ENCODE peak calls at places on chromosomes 11 and 22, in ten cellular contexts. One of them, this sample, is unnamed.

GRCh38 chr11:47453365-47453764 is 4.4 kb upstream of the RAPSN start:
- DNase-seq in naive thymus-derived CD4-positive, alpha-beta T cell: no peak
- DNase-seq in psoas muscle: peak; percentile 25
- DNase-seq in tibial nerve: no peak
- DNase-seq in OCI-LY7: peak; percentile 11
- DNase-seq in IMR-90: no peak
- DNase-seq in RWPE1: no peak
- DNase-seq in CD8-positive, alpha-beta memory T cell: no peak
- DNase-seq in fibroblast of lung: no peak
- DNase-seq in breast epithelium: no peak
- DNase-seq in this sample: no peak

GRCh38 chr22:30564045-30564765 is 10.3 kb downstream of the GAL3ST1 start:
- DNase-seq in CD8-positive, alpha-beta memory T cell: no peak
- DNase-seq in IMR-90: no peak
- DNase-seq in fibroblast of lung: no peak
- DNase-seq in naive thymus-derived CD4-positive, alpha-beta T cell: no peak
- DNase-seq in breast epithelium: no peak
- DNase-seq in OCI-LY7: no peak
- DNase-seq in tibial nerve: no peak
- DNase-seq in RWPE1: no peak
- DNase-seq in psoas muscle: no peak
- DNase-seq in this sample: no peak

GRCh38 chr11:119694334-119694733 is 34.7 kb downstream of the NECTIN1 start:
- DNase-seq in tibial nerve: no peak
- DNase-seq in IMR-90: no peak
- DNase-seq in breast epithelium: no peak
- DNase-seq in fibroblast of lung: peak; percentile 43
- DNase-seq in OCI-LY7: peak; percentile 47
- DNase-seq in RWPE1: no peak
- DNase-seq in CD8-positive, alpha-beta memory T cell: no peak
- DNase-seq in naive thymus-derived CD4-positive, alpha-beta T cell: no peak
- DNase-seq in psoas muscle: no peak
- DNase-seq in this sample: no peak

GRCh38 chr11:123616505-123617198 is 37.8 kb downstream of the SCN3B start:
- DNase-seq in RWPE1: peak; percentile 89
- DNase-seq in naive thymus-derived CD4-positive, alpha-beta T cell: no peak
- DNase-seq in IMR-90: peak; percentile 86
- DNase-seq in breast epithelium: peak; percentile 18
- DNase-seq in fibroblast of lung: peak; percentile 86
- DNase-seq in tibial nerve: no peak
- DNase-seq in OCI-LY7: no peak
- DNase-seq in CD8-positive, alpha-beta memory T cell: no peak
- DNase-seq in psoas muscle: peak; percentile 84
- DNase-seq in this sample: peak; percentile 43

GRCh38 chr11:133501643-133502535 is 30.4 kb downstream of the OPCML start:
- DNase-seq in CD8-positive, alpha-beta memory T cell: no peak
- DNase-seq in fibroblast of lung: no peak
- DNase-seq in OCI-LY7: no peak
- DNase-seq in breast epithelium: peak; percentile 37
- DNase-seq in psoas muscle: no peak
- DNase-seq in RWPE1: no peak
- DNase-seq in tibial nerve: no peak
- DNase-seq in IMR-90: no peak
- DNase-seq in naive thymus-derived CD4-positive, alpha-beta T cell: no peak
- DNase-seq in this sample: no peak

GRCh38 chr11:60127311-60127811 is 38.9 kb downstream of the MS4A2 start:
- DNase-seq in fibroblast of lung: no peak
- DNase-seq in tibial nerve: no peak
- DNase-seq in breast epithelium: no peak
- DNase-seq in RWPE1: peak; percentile 22
- DNase-seq in OCI-LY7: no peak
- DNase-seq in naive thymus-derived CD4-positive, alpha-beta T cell: no peak
- DNase-seq in CD8-positive, alpha-beta memory T cell: no peak
- DNase-seq in psoas muscle: no peak
- DNase-seq in IMR-90: no peak
- DNase-seq in this sample: no peak

GRCh38 chr11:101912823-101913284 is 2.0 kb upstream of the CEP126 start:
- DNase-seq in CD8-positive, alpha-beta memory T cell: no peak
- DNase-seq in tibial nerve: no peak
- DNase-seq in fibroblast of lung: peak; percentile 37
- DNase-seq in RWPE1: no peak
- DNase-seq in IMR-90: peak; percentile 67
- DNase-seq in OCI-LY7: no peak
- DNase-seq in naive thymus-derived CD4-positive, alpha-beta T cell: no peak
- DNase-seq in breast epithelium: no peak
- DNase-seq in psoas muscle: no peak
- DNase-seq in this sample: no peak

GRCh38 chr22:36797334-36797733 is 19.5 kb downstream of the PVALB start:
- DNase-seq in tibial nerve: no peak
- DNase-seq in fibroblast of lung: no peak
- DNase-seq in psoas muscle: no peak
- DNase-seq in breast epithelium: no peak
- DNase-seq in CD8-positive, alpha-beta memory T cell: no peak
- DNase-seq in RWPE1: no peak
- DNase-seq in naive thymus-derived CD4-positive, alpha-beta T cell: no peak
- DNase-seq in IMR-90: no peak
- DNase-seq in OCI-LY7: no peak
- DNase-seq in this sample: no peak

GRCh38 chr11:106684944-106685343 is 333.3 kb downstream of the GUCY1A2 start:
- DNase-seq in tibial nerve: no peak
- DNase-seq in breast epithelium: no peak
- DNase-seq in fibroblast of lung: no peak
- DNase-seq in CD8-positive, alpha-beta memory T cell: no peak
- DNase-seq in psoas muscle: no peak
- DNase-seq in RWPE1: no peak
- DNase-seq in IMR-90: no peak
- DNase-seq in OCI-LY7: no peak
- DNase-seq in naive thymus-derived CD4-positive, alpha-beta T cell: no peak
- DNase-seq in this sample: no peak

GRCh38 chr11:77140231-77140959 is 12.3 kb downstream of the MYO7A start:
- DNase-seq in OCI-LY7: no peak
- DNase-seq in naive thymus-derived CD4-positive, alpha-beta T cell: no peak
- DNase-seq in tibial nerve: no peak
- DNase-seq in psoas muscle: peak; percentile 85
- DNase-seq in CD8-positive, alpha-beta memory T cell: no peak
- DNase-seq in fibroblast of lung: peak; percentile 33
- DNase-seq in RWPE1: no peak
- DNase-seq in IMR-90: peak; percentile 47
- DNase-seq in breast epithelium: no peak
- DNase-seq in this sample: no peak

GRCh38 chr22:32112380-32112779 is 46.7 kb downstream of the C22orf42 start:
- DNase-seq in CD8-positive, alpha-beta memory T cell: no peak
- DNase-seq in fibroblast of lung: no peak
- DNase-seq in IMR-90: no peak
- DNase-seq in psoas muscle: no peak
- DNase-seq in tibial nerve: no peak
- DNase-seq in OCI-LY7: no peak
- DNase-seq in RWPE1: no peak
- DNase-seq in breast epithelium: no peak
- DNase-seq in naive thymus-derived CD4-positive, alpha-beta T cell: no peak
- DNase-seq in this sample: no peak

DNA sequence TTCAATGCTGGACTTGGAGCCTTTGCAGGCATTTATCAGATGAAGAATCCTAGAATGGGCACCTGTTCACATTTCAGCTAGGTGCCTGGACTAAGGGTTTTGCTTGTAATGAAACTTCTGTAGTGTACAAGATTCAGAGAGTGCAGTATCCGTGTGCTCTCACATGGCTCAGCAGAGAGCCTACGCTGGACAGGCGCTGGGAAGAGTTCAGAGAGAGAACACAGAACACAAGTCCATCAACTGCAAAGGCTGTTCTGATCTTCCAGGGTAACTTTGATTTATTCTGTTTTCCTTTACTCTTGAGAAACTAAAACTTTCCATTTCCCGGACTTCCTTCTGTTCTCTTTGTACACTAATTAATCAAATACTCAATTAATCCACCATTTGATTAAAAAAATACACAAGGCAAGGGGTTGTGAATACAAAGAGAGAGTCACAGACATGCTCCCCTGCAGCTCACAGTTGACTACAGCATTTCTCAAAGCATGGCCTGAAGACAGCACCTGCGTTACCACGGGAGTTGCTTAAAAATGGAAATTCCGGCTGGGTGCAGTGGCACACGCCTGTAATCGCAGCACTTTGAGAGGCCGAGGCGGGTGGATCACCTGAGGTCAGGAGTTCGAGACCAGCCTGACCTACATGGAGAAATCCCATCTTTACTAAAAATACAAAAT is 393.7 kb downstream of the LARGE1 start:
- DNase-seq in fibroblast of lung: no peak
- DNase-seq in OCI-LY7: no peak
- DNase-seq in IMR-90: no peak
- DNase-seq in naive thymus-derived CD4-positive, alpha-beta T cell: no peak
- DNase-seq in tibial nerve: no peak
- DNase-seq in CD8-positive, alpha-beta memory T cell: no peak
- DNase-seq in RWPE1: no peak
- DNase-seq in psoas muscle: no peak
- DNase-seq in breast epithelium: no peak
- DNase-seq in this sample: no peak
- H3K27ac ChIP-seq in fibroblast of lung: no peak overlapping the region
- H3K27ac ChIP-seq in OCI-LY7: no peak overlapping the region
- H3K27ac ChIP-seq in IMR-90: no peak overlapping the region
- H3K27ac ChIP-seq in naive thymus-derived CD4-positive, alpha-beta T cell: no peak overlapping the region
- H3K27ac ChIP-seq in tibial nerve: no peak overlapping the region
- H3K27ac ChIP-seq in CD8-positive, alpha-beta memory T cell: no peak overlapping the region
- H3K27ac ChIP-seq in RWPE1: no peak overlapping the region
- H3K27ac ChIP-seq in psoas muscle: no peak overlapping the region
- H3K27ac ChIP-seq in breast epithelium: no peak overlapping the region
- H3K27ac ChIP-seq in this sample: no peak overlapping the region

GRCh38 chr11:95922099-95922498 is 1.8 kb downstream of the MTMR2 start:
- DNase-seq in fibroblast of lung: no peak
- DNase-seq in breast epithelium: no peak
- DNase-seq in tibial nerve: no peak
- DNase-seq in psoas muscle: no peak
- DNase-seq in RWPE1: no peak
- DNase-seq in OCI-LY7: no peak
- DNase-seq in CD8-positive, alpha-beta memory T cell: no peak
- DNase-seq in naive thymus-derived CD4-positive, alpha-beta T cell: no peak
- DNase-seq in IMR-90: no peak
- DNase-seq in this sample: no peak
- H3K27ac ChIP-seq in fibroblast of lung: no peak overlapping the region
- H3K27ac ChIP-seq in breast epithelium: no peak overlapping the region
- H3K27ac ChIP-seq in tibial nerve: no peak overlapping the region
- H3K27ac ChIP-seq in psoas muscle: no peak overlapping the region
- H3K27ac ChIP-seq in RWPE1: no peak overlapping the region
- H3K27ac ChIP-seq in OCI-LY7: no peak overlapping the region
- H3K27ac ChIP-seq in CD8-positive, alpha-beta memory T cell: no peak overlapping the region
- H3K27ac ChIP-seq in naive thymus-derived CD4-positive, alpha-beta T cell: no peak overlapping the region
- H3K27ac ChIP-seq in IMR-90: no peak overlapping the region
- H3K27ac ChIP-seq in this sample: peak overlapping the region; percentile 48

GRCh38 chr11:82979824-82980223 is 78.3 kb downstream of the DDIAS start:
- DNase-seq in OCI-LY7: no peak
- DNase-seq in RWPE1: no peak
- DNase-seq in IMR-90: no peak
- DNase-seq in tibial nerve: no peak
- DNase-seq in breast epithelium: no peak
- DNase-seq in CD8-positive, alpha-beta memory T cell: no peak
- DNase-seq in psoas muscle: no peak
- DNase-seq in naive thymus-derived CD4-positive, alpha-beta T cell: no peak
- DNase-seq in fibroblast of lung: no peak
- DNase-seq in this sample: no peak
- H3K27ac ChIP-seq in OCI-LY7: peak overlapping the region; percentile 4
- H3K27ac ChIP-seq in RWPE1: no peak overlapping the region
- H3K27ac ChIP-seq in IMR-90: peak overlapping the region; percentile 53
- H3K27ac ChIP-seq in tibial nerve: no peak overlapping the region
- H3K27ac ChIP-seq in breast epithelium: peak overlapping the region; percentile 59
- H3K27ac ChIP-seq in CD8-positive, alpha-beta memory T cell: no peak overlapping the region
- H3K27ac ChIP-seq in psoas muscle: no peak overlapping the region
- H3K27ac ChIP-seq in naive thymus-derived CD4-positive, alpha-beta T cell: no peak overlapping the region
- H3K27ac ChIP-seq in fibroblast of lung: peak overlapping the region; percentile 11
- H3K27ac ChIP-seq in this sample: no peak overlapping the region

DNA sequence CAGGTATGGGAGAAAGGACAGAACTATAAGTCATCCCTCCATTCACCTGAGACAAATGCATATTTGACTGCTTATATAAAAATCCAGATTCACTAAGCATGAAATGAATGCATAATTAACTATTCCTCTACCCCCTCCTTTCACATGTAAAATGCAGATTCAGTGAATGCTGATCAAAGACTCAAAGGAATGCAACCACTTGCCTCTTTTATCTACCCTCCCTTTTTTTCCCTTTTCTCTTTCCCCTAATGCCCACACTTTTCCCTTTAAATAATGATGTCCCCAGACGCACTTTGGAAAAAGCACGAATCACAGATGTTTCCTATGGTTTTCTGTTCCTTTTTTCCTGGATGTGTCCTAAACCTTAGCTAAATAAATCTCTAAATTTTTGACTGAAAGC is 4.5 kb upstream of the PLAAT4 start:
- DNase-seq in tibial nerve: no peak
- DNase-seq in fibroblast of lung: peak; percentile 37
- DNase-seq in psoas muscle: no peak
- DNase-seq in naive thymus-derived CD4-positive, alpha-beta T cell: no peak
- DNase-seq in IMR-90: no peak
- DNase-seq in OCI-LY7: no peak
- DNase-seq in RWPE1: no peak
- DNase-seq in breast epithelium: no peak
- DNase-seq in CD8-positive, alpha-beta memory T cell: no peak
- DNase-seq in this sample: no peak
- H3K27ac ChIP-seq in tibial nerve: peak overlapping the region; percentile 89
- H3K27ac ChIP-seq in fibroblast of lung: no peak overlapping the region
- H3K27ac ChIP-seq in psoas muscle: no peak overlapping the region
- H3K27ac ChIP-seq in naive thymus-derived CD4-positive, alpha-beta T cell: peak overlapping the region; percentile 52
- H3K27ac ChIP-seq in IMR-90: no peak overlapping the region
- H3K27ac ChIP-seq in OCI-LY7: no peak overlapping the region
- H3K27ac ChIP-seq in RWPE1: no peak overlapping the region
- H3K27ac ChIP-seq in breast epithelium: peak overlapping the region; percentile 92
- H3K27ac ChIP-seq in CD8-positive, alpha-beta memory T cell: peak overlapping the region; percentile 8
- H3K27ac ChIP-seq in this sample: peak overlapping the region; percentile 46

DNA sequence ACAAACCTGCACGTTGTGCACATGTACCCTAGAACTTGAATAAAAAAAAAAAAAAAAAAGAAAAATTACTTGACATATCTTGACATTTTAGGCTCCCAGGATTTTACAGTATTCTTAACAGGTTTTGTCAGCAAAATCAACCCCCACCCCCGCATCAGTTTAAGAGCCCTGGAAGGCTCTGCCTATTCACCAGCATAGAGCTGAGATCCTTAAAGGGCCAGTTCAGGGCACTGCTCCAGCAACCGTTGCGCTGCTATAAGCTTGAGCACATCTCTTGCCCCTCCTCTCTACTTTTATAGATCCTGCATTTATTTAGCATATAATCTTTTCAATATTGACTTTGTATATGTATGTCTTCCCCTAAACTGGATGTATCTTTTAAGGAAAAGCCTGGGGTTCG is 697 bp upstream of the PAFAH1B2 start:
- DNase-seq in fibroblast of lung: peak; percentile 65
- DNase-seq in tibial nerve: no peak
- DNase-seq in psoas muscle: peak; percentile 72
- DNase-seq in CD8-positive, alpha-beta memory T cell: no peak
- DNase-seq in IMR-90: peak; percentile 59
- DNase-seq in naive thymus-derived CD4-positive, alpha-beta T cell: peak; percentile 21
- DNase-seq in OCI-LY7: peak; percentile 55
- DNase-seq in breast epithelium: peak; percentile 59
- DNase-seq in RWPE1: peak; percentile 52
- DNase-seq in this sample: peak; percentile 18
- H3K27ac ChIP-seq in fibroblast of lung: peak overlapping the region; percentile 98
- H3K27ac ChIP-seq in tibial nerve: peak overlapping the region; percentile 91
- H3K27ac ChIP-seq in psoas muscle: peak overlapping the region; percentile 87
- H3K27ac ChIP-seq in CD8-positive, alpha-beta memory T cell: peak overlapping the region; percentile 80
- H3K27ac ChIP-seq in IMR-90: no peak overlapping the region
- H3K27ac ChIP-seq in naive thymus-derived CD4-positive, alpha-beta T cell: peak overlapping the region; percentile 85
- H3K27ac ChIP-seq in OCI-LY7: peak overlapping the region; percentile 64
- H3K27ac ChIP-seq in breast epithelium: peak overlapping the region; percentile 92
- H3K27ac ChIP-seq in RWPE1: peak overlapping the region; percentile 92
- H3K27ac ChIP-seq in this sample: peak overlapping the region; percentile 90

This sample was measured in caudate nucleus.